ENCODE peak calls at places on chromosomes 13 and 19, in ten cellular contexts. J, A, D, E, T, X, O, B, N and H are unnamed samples.

GRCh38 chr13:76250211-76250610 is 614.1 kb downstream of the LMO7 start:
- DNase-seq in J (no peak), A (no peak), D (no peak), E (no peak), T (no peak), X (no peak), O (no peak), B (no peak), N (no peak), H (no peak)

GRCh38 chr19:28472111-28472510 is 740.8 kb downstream of the UQCRFS1 start:
- DNase-seq in J (no peak), A (peak; percentile 5), D (no peak), E (no peak), T (no peak), X (no peak), O (no peak), B (no peak), N (peak; percentile 2), H (peak; percentile 17)

GRCh38 chr13:109807345-109807744 is 21.0 kb upstream of the IRS2 start:
- DNase-seq in J (no peak), A (no peak), D (no peak), E (no peak), T (no peak), X (no peak), O (no peak), B (no peak), N (no peak), H (no peak)

GRCh38 chr19:49014123-49014869 is 2.6 kb downstream of the LHB start:
- DNase-seq in J (no peak), A (no peak), D (no peak), E (no peak), T (peak; percentile 40), X (no peak), O (no peak), B (no peak), N (no peak), H (no peak)

GRCh38 chr19:35451278-35452096 is 3.4 kb downstream of the FFAR2 start:
- DNase-seq in J (no peak), A (no peak), D (no peak), E (no peak), T (no peak), X (no peak), O (peak; percentile 43), B (no peak), N (no peak), H (no peak)

GRCh38 chr13:94233401-94233800 is 246.1 kb downstream of the DCT start:
- DNase-seq in J (no peak), A (peak; percentile 69), D (no peak), E (no peak), T (peak; percentile 96), X (no peak), O (no peak), B (peak; percentile 69), N (peak; percentile 90), H (peak; percentile 50)

GRCh38 chr19:9381367-9381785 is 18.6 kb downstream of the ZNF177 start:
- DNase-seq in J (no peak), A (no peak), D (no peak), E (no peak), T (no peak), X (no peak), O (no peak), B (peak; percentile 14), N (no peak), H (no peak)

GRCh38 chr13:95734124-95734523 is 57.2 kb downstream of the DNAJC3 start:
- DNase-seq in J (no peak), A (no peak), D (no peak), E (no peak), T (no peak), X (no peak), O (no peak), B (no peak), N (no peak), H (no peak)

DNA sequence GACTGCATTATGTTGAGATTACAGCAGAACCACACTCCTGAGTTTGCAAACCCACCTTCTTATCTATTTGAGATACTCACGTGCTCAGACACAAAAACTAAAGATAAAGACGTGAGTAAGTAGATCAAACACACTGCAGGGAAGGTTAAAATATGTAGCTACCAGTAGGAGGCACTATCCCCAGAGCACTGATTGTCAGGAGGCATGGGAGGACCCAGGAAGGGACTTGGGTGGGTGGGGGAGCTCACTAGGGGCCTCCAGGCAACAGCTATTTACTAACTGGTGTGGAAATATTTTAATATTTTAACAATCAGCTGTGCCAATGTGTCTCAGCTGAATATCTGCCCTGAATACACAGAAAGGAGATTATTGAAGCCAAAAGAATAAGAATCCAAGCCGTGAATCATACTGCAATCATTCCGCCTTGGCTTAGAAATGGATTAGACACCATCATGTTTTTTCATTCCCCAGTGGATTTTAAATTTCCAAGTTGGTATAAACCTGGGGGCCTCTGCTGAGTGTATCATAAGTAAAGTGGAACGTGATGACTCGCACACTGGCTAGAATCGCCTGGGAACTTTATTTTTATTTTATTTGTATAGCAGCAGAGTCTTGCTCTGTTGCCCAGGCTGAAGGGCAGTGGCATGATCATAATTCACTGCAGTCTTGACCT is 73.2 kb upstream of the CACNA1A start:
- DNase-seq in J (no peak), A (no peak), D (no peak), E (no peak), T (peak; percentile 65), X (no peak), O (no peak), B (no peak), N (peak; percentile 7), H (peak; percentile 48)
- H3K4me3 ChIP-seq in J (no peak overlapping the region), A (no peak overlapping the region), D (no peak overlapping the region), E (no peak overlapping the region), T (no peak overlapping the region), X (no peak overlapping the region), O (no peak overlapping the region), B (no peak overlapping the region), N (no peak overlapping the region), H (no peak overlapping the region)

GRCh38 chr19:15173746-15174404 is 26.9 kb downstream of the NOTCH3 start:
- DNase-seq in J (no peak), A (no peak), D (no peak), E (no peak), T (no peak), X (no peak), O (peak; percentile 37), B (no peak), N (no peak), H (no peak)

GRCh38 chr19:15178629-15179308 is 22.0 kb downstream of the NOTCH3 start:
- DNase-seq in J (no peak), A (no peak), D (no peak), E (no peak), T (no peak), X (no peak), O (no peak), B (no peak), N (no peak), H (no peak)

GRCh38 chr19:15180451-15181390 is 20.1 kb downstream of the NOTCH3 start:
- DNase-seq in J (no peak), A (no peak), D (no peak), E (no peak), T (no peak), X (no peak), O (peak; percentile 24), B (no peak), N (no peak), H (no peak)

GRCh38 chr19:15175609-15176008 is 25.2 kb downstream of the NOTCH3 start:
- DNase-seq in J (no peak), A (no peak), D (no peak), E (no peak), T (no peak), X (no peak), O (no peak), B (no peak), N (no peak), H (no peak)

DNA sequence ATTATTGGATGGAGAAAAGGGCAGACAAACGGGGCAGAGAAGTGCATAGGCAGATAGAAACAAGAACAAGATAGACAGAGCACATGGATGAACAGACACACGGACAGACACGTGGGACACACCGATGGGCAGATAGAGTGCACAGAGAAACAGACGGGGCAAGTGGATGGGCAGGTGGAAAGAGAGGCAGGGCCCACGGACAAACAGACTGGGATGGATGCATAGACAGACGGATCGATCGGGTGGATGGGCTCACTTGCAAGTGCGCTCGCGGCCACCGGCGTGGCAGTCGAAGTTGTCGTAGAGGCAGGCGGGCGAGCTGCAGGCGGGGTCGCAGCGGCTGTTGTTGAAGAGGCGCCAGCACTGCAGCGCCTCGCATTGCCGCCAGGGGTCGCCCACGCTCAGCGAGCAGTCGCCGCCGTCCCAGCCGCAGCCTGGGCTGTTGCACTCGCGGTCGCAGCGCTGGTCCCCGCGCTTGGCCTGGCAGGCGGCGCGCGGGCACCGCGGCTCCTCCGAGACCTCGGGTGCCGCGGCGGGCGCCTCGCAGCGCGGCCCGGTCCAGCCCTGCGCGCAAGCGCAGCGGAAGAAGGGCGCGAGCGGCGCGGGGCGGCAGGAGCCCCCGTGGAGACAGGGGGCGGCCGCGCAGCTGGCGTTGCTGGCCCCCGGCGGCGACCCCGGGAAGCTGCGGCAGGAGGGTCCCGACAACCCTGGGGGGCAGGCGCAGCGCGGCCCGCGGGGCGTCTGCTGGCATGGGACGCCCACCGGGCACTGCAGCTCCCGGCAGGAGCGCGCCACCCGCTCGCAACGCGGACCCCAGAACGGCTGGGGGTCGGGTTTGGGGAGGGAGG is 23.3 kb downstream of the NOTCH3 start:
- DNase-seq in J (peak; percentile 80), A (peak; percentile 86), D (peak; percentile 89), E (peak; percentile 58), T (peak; percentile 64), X (peak; percentile 50), O (peak; percentile 78), B (no peak), N (peak; percentile 64), H (no peak)
- H3K4me3 ChIP-seq in J (no peak overlapping the region), A (peak overlapping the region; percentile 36), D (peak overlapping the region; percentile 51), E (no peak overlapping the region), T (no peak overlapping the region), X (peak overlapping the region; percentile 64), O (no peak overlapping the region), B (no peak overlapping the region), N (no peak overlapping the region), H (no peak overlapping the region)

DNA sequence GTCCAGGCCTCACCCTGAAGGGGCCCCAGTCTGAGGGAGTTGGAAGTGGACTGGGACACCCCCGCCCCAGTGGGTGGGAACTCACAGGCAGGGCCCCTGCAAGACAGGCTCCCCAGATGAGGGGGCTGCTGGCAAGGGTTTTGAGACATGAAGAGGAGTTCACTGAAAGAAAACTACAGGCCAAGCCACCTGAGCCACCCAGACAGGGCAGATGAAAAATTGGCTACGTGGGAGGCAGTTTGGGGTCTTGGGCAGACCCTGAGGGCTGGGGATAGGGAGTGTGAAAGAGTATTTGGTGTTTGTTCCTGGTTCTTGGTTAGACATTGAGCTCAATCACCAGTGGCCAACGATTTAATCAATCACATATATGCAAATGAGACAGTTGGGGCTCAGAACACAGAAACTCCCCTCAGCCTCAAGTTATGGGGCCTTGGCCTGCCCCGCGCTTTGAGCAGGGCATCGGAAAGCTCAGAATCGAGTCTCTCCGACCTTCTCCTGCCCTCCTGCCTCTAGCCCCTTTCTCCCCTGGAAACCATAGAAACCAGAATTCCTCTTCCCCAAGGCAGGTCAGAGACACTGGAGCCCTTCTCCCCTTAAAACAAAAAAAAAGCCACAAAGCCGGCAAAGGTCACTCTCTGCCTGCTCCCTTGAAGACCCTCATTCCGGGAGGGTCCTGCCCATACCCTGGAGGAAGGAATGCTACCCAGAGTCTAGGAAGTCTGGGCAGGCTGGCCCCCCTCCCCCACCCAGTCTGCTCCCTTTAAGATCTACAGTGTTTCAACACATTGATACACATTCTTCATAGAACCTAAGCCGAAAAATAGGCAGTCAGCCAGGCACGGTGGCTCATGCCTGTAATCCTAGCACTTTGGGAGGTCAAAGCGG is 1.3 kb upstream of the ISYNA1 start:
- DNase-seq in J (no peak), A (no peak), D (no peak), E (peak; percentile 65), T (peak; percentile 77), X (no peak), O (no peak), B (peak; percentile 61), N (no peak), H (no peak)
- H3K4me3 ChIP-seq in J (peak overlapping the region; percentile 99), A (no peak overlapping the region), D (peak overlapping the region; percentile 73), E (no peak overlapping the region), T (no peak overlapping the region), X (peak overlapping the region; percentile 79), O (no peak overlapping the region), B (no peak overlapping the region), N (no peak overlapping the region), H (no peak overlapping the region)

DNA sequence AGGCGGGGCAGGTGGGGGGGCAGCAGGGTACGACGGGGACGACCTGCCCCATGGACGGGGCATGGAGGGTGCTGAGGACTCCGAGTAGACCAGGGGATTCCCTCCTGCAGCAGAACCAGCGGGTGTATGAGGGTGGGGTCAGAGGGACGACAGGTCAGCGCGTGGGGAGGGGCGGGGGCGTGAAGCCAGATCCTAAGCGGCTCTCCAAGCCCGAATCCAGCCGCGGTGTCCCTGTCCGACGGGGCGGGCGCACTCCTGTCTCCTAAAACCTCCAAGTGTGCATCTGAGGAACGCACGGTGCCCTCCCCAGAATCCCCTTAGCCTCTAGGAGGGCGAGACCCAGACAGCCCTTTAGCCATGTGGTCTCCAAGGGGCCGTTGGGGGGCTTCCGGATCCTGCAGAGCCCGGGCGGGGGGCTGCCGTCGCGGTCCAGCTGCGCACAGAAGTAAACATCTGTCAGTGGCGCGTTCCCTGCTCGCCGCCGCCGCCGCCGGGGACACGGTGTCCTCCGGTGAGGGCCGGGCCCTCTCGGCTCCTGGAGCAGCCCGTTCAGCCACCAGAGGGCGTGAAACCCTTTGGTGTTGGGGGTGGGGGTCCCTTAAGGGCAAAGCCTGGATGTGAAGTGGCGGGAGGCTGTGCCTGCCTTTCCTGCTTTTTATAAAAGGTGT is 732 bp downstream of the NRTN start:
- DNase-seq in J (peak; percentile 82), A (peak; percentile 92), D (no peak), E (no peak), T (peak; percentile 24), X (peak; percentile 55), O (peak; percentile 80), B (peak; percentile 90), N (peak; percentile 26), H (no peak)
- H3K4me3 ChIP-seq in J (peak overlapping the region; percentile 45), A (peak overlapping the region; percentile 68), D (peak overlapping the region; percentile 25), E (no peak overlapping the region), T (peak overlapping the region; percentile 10), X (peak overlapping the region; percentile 65), O (peak overlapping the region; percentile 42), B (peak overlapping the region; percentile 61), N (no peak overlapping the region), H (no peak overlapping the region)